ENCODE peak calls at places on chromosomes 6 and 20, in four cellular contexts. Q is RWPE2, T is astrocyte of the cerebellum, H is IMR-90. L is an unnamed sample.

GRCh38 chr6:74253261-74253660 is 557.3 kb downstream of the CD109 start:
- DNase-seq in Q (no peak), T (no peak), H (no peak), L (no peak)

GRCh38 chr6:123715243-123715863 is 78.6 kb upstream of the TRDN start:
- DNase-seq in Q (no peak), T (peak), H (no peak), L (no peak)

GRCh38 chr6:132813173-132813856 is 1.1 kb upstream of the RPS12 start:
- DNase-seq in Q (no peak), T (no peak), H (no peak), L (no peak)

GRCh38 chr6:111817451-111818146 is 55.7 kb downstream of the FYN start:
- DNase-seq in Q (no peak), T (no peak), H (no peak), L (no peak)

GRCh38 chr6:142902636-142903053 is 42.3 kb downstream of the HIVEP2 start:
- DNase-seq in Q (peak), T (peak), H (peak), L (peak)

GRCh38 chr20:55740076-55740475 is 265.2 kb downstream of the CBLN4 start:
- DNase-seq in Q (no peak), T (no peak), H (no peak), L (no peak)

GRCh38 chr6:13404115-13404891 is 76.0 kb upstream of the TBC1D7 start:
- DNase-seq in Q (no peak), T (peak), H (peak), L (no peak)

GRCh38 chr20:46367967-46368901 is 38.2 kb downstream of the ELMO2 start:
- DNase-seq in Q (no peak), T (no peak), H (no peak), L (no peak)

GRCh38 chr6:659716-660581 is 3.0 kb upstream of the HUS1B start:
- DNase-seq in Q (no peak), T (no peak), H (no peak), L (no peak)

GRCh38 chr6:150025201-150025917 is at the start of gene RAET1L:
- DNase-seq in Q (no peak), T (no peak), H (peak), L (peak)

GRCh38 chr6:36245572-36246031 is 24.3 kb upstream of the PNPLA1 start:
- DNase-seq in Q (no peak), T (no peak), H (no peak), L (no peak)

GRCh38 chr6:157169186-157169585 is 154.1 kb downstream of the TMEM242 start:
- DNase-seq in Q (no peak), T (no peak), H (no peak), L (no peak)

GRCh38 chr6:40550096-40550731 is 37.0 kb downstream of the LRFN2 start:
- DNase-seq in Q (no peak), T (peak), H (peak), L (peak)
- TF ChIP-seq CTCF in Q (peak), T (peak), H (peak), L (peak)

DNA sequence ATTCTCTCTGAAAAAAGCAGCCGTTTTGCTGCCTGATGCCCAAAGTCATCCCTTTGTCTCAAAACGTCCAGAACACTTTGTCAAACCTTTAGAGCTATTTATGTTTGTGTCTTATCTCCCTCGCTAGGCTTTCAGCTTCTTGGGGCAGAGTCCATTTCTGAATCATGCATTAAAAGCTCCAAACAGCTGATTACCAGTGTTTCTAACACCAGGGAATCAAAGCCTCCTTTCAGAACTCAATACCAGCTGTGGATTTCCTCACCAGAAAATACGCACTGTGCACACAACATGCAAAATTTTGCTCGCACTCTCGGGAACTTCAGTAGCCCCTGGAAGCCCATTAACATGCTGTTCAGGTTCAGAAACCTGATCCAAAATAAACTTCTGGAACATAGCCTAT is 333.3 kb downstream of the HACE1 start:
- DNase-seq in Q (no peak), T (no peak), H (no peak), L (no peak)
- H3K4me3 ChIP-seq in Q (no peak), T (no peak), H (no peak), L (no peak)

GRCh38 chr20:58177799-58178198 is 50.7 kb downstream of the ANKRD60 start:
- DNase-seq in Q (no peak), T (no peak), H (no peak), L (no peak)
- TF ChIP-seq CTCF in Q (no peak), T (no peak), H (no peak), L (no peak)

GRCh38 chr20:33664762-33665144 is 2.0 kb upstream of the ACTL10 start:
- DNase-seq in Q (peak), T (no peak), H (no peak), L (no peak)

GRCh38 chr20:33668087-33668790 is 1.5 kb downstream of the ACTL10 start:
- DNase-seq in Q (peak), T (no peak), H (no peak), L (no peak)

GRCh38 chr20:33667245-33668086 is 723 bp downstream of the ACTL10 start:
- DNase-seq in Q (peak), T (peak), H (peak), L (peak)

GRCh38 chr20:33668791-33669155 is 2.0 kb downstream of the ACTL10 start:
- DNase-seq in Q (peak), T (no peak), H (no peak), L (no peak)

GRCh38 chr20:33666293-33667244 is at the start of gene ACTL10:
- DNase-seq in Q (peak), T (peak), H (peak), L (peak)
- H3K4me3 ChIP-seq in Q (peak), T (peak), H (peak), L (peak)

GRCh38 chr20:49589747-49590146 is 21.8 kb upstream of the PTGIS start:
- DNase-seq in Q (no peak), T (no peak), H (no peak), L (no peak)
- TF ChIP-seq CTCF in Q (no peak), T (no peak), H (no peak), L (no peak)

L was measured in HFF-Myc.